ENCODE peak calls at places on chromosomes 12 and 14, in six cellular contexts. One of them, this sample, is unnamed.

GRCh38 chr14:50531595-50532501 is 521 bp downstream of the MAP4K5 start:
- DNase-seq in retina: peak
- DNase-seq in progenitor cell of endocrine pancreas: peak
- DNase-seq in ELR: peak
- DNase-seq in T-helper 9 cell: peak
- DNase-seq in substantia nigra: peak
- DNase-seq in this sample: peak

GRCh38 chr12:107983871-107984480 is 145.1 kb upstream of the WSCD2 start:
- DNase-seq in substantia nigra: no peak
- DNase-seq in progenitor cell of endocrine pancreas: no peak
- DNase-seq in retina: no peak
- DNase-seq in ELR: peak
- DNase-seq in T-helper 9 cell: no peak
- DNase-seq in this sample: no peak

GRCh38 chr12:113214938-113215400 is 6.3 kb upstream of the TPCN1 start:
- DNase-seq in ELR: peak
- DNase-seq in progenitor cell of endocrine pancreas: no peak
- DNase-seq in substantia nigra: no peak
- DNase-seq in retina: no peak
- DNase-seq in T-helper 9 cell: no peak
- DNase-seq in this sample: no peak

GRCh38 chr14:53757732-53758131 is 198.9 kb downstream of the BMP4 start:
- DNase-seq in retina: no peak
- DNase-seq in progenitor cell of endocrine pancreas: no peak
- DNase-seq in T-helper 9 cell: no peak
- DNase-seq in substantia nigra: no peak
- DNase-seq in ELR: no peak
- DNase-seq in this sample: no peak

GRCh38 chr12:88578274-88578673 is 2.0 kb downstream of the KITLG start:
- DNase-seq in retina: peak
- DNase-seq in T-helper 9 cell: no peak
- DNase-seq in ELR: peak
- DNase-seq in progenitor cell of endocrine pancreas: no peak
- DNase-seq in substantia nigra: no peak
- DNase-seq in this sample: no peak

GRCh38 chr12:1443421-1444141 is 150.8 kb downstream of the FBXL14 start:
- DNase-seq in ELR: peak
- DNase-seq in retina: no peak
- DNase-seq in T-helper 9 cell: no peak
- DNase-seq in substantia nigra: no peak
- DNase-seq in progenitor cell of endocrine pancreas: no peak
- DNase-seq in this sample: no peak

GRCh38 chr14:76937181-76938091 is 91.1 kb downstream of the IRF2BPL start:
- DNase-seq in ELR: peak
- DNase-seq in T-helper 9 cell: no peak
- DNase-seq in progenitor cell of endocrine pancreas: no peak
- DNase-seq in substantia nigra: no peak
- DNase-seq in retina: peak
- DNase-seq in this sample: no peak

GRCh38 chr12:108065061-108065460 is 64.0 kb upstream of the WSCD2 start:
- DNase-seq in T-helper 9 cell: no peak
- DNase-seq in ELR: no peak
- DNase-seq in progenitor cell of endocrine pancreas: no peak
- DNase-seq in substantia nigra: no peak
- DNase-seq in retina: no peak
- DNase-seq in this sample: no peak

GRCh38 chr12:116426391-116427136 is 132.6 kb upstream of the MAP1LC3B2 start:
- DNase-seq in substantia nigra: no peak
- DNase-seq in retina: peak
- DNase-seq in ELR: peak
- DNase-seq in T-helper 9 cell: no peak
- DNase-seq in progenitor cell of endocrine pancreas: no peak
- DNase-seq in this sample: peak

GRCh38 chr12:25979563-25979962 is 21.1 kb downstream of the RASSF8 start:
- DNase-seq in retina: no peak
- DNase-seq in substantia nigra: no peak
- DNase-seq in progenitor cell of endocrine pancreas: no peak
- DNase-seq in ELR: peak
- DNase-seq in T-helper 9 cell: no peak
- DNase-seq in this sample: no peak

GRCh38 chr12:78167510-78167909 is 336.8 kb downstream of the NAV3 start:
- DNase-seq in T-helper 9 cell: no peak
- DNase-seq in progenitor cell of endocrine pancreas: no peak
- DNase-seq in retina: no peak
- DNase-seq in ELR: peak
- DNase-seq in substantia nigra: no peak
- DNase-seq in this sample: no peak

GRCh38 chr12:99455350-99456037 is 192.1 kb upstream of the GARIN6 start:
- DNase-seq in T-helper 9 cell: no peak
- DNase-seq in progenitor cell of endocrine pancreas: no peak
- DNase-seq in retina: no peak
- DNase-seq in ELR: peak
- DNase-seq in substantia nigra: no peak
- DNase-seq in this sample: no peak

GRCh38 chr14:31207746-31208545 is at the start of gene HECTD1:
- DNase-seq in progenitor cell of endocrine pancreas: peak
- DNase-seq in T-helper 9 cell: peak
- DNase-seq in ELR: peak
- DNase-seq in substantia nigra: no peak
- DNase-seq in retina: peak
- DNase-seq in this sample: peak

GRCh38 chr14:89571502-89571901 is 154.5 kb upstream of the FOXN3 start:
- DNase-seq in ELR: no peak
- DNase-seq in retina: no peak
- DNase-seq in T-helper 9 cell: no peak
- DNase-seq in substantia nigra: no peak
- DNase-seq in progenitor cell of endocrine pancreas: no peak
- DNase-seq in this sample: no peak

GRCh38 chr14:33307691-33308369 is 369.2 kb downstream of the NPAS3 start:
- DNase-seq in progenitor cell of endocrine pancreas: no peak
- DNase-seq in ELR: peak
- DNase-seq in substantia nigra: no peak
- DNase-seq in T-helper 9 cell: no peak
- DNase-seq in retina: peak
- DNase-seq in this sample: no peak

GRCh38 chr14:92844220-92844619 is 50.1 kb downstream of the GOLGA5 start:
- DNase-seq in substantia nigra: no peak
- DNase-seq in T-helper 9 cell: no peak
- DNase-seq in progenitor cell of endocrine pancreas: no peak
- DNase-seq in ELR: no peak
- DNase-seq in retina: no peak
- DNase-seq in this sample: no peak

GRCh38 chr14:79352026-79352425 is 859.3 kb downstream of the DIO2 start:
- DNase-seq in T-helper 9 cell: no peak
- DNase-seq in progenitor cell of endocrine pancreas: no peak
- DNase-seq in substantia nigra: no peak
- DNase-seq in ELR: no peak
- DNase-seq in retina: no peak
- DNase-seq in this sample: no peak